ENCODE peak calls at places on chromosome 7, in seven cellular contexts. O is NCI-H1105; X is GM12892; L is amniotic stem cell; C is stimulated activated CD8-positive, alpha-beta memory T cell treated with anti-CD3 and anti-CD28 coated beads, Interleukin-2, amount 100 ng/mL, for 48 hours; Q is M059J; P is heart right ventricle. S is an unnamed sample.

GRCh38 chr7:133742709-133743538 is 384.2 kb upstream of the LRGUK start:
- DNase-seq in C (no peak), P (no peak), L (no peak), O (no peak), X (no peak), Q (peak), S (peak)

GRCh38 chr7:371779-372545 is 82.0 kb downstream of the FOXL3 start:
- DNase-seq in L (no peak), O (no peak), P (no peak), C (no peak), Q (no peak), X (no peak), S (no peak)

GRCh38 chr7:125169088-125169487 is 239.5 kb upstream of the POT1 start:
- DNase-seq in P (no peak), O (no peak), C (no peak), Q (no peak), L (no peak), X (no peak), S (no peak)

GRCh38 chr7:149306854-149307253 is 44.9 kb downstream of the ZNF783 start:
- DNase-seq in Q (no peak), O (no peak), C (no peak), P (no peak), L (no peak), X (no peak), S (no peak)

GRCh38 chr7:143299840-143300239 is 11.7 kb downstream of the CASP2 start:
- DNase-seq in X (no peak), Q (no peak), C (peak), O (no peak), L (no peak), P (no peak), S (no peak)

GRCh38 chr7:2165610-2166594 is 66.8 kb downstream of the MAD1L1 start:
- DNase-seq in C (no peak), X (peak), Q (no peak), O (no peak), L (no peak), P (peak), S (peak)

GRCh38 chr7:115357213-115357999 is 435.5 kb downstream of the MDFIC start:
- DNase-seq in C (no peak), X (no peak), Q (no peak), P (no peak), O (peak), L (no peak), S (no peak)

GRCh38 chr7:157474685-157475084 is 137.9 kb downstream of the DNAJB6 start:
- DNase-seq in L (no peak), P (no peak), O (no peak), Q (no peak), C (peak), X (no peak), S (no peak)